ENCODE peak calls at places on chromosome 9, in five cellular contexts. One of them, this sample, is unnamed.
A peak's percentile ranks its signal among the peaks of the same experiment; 100 is the strongest.

GRCh38 chr9:112945620-112946208 is 55.0 kb upstream of the SLC46A2 start:
- DNase-seq in uterus: no peak
- DNase-seq in CD8-positive, alpha-beta memory T cell: no peak
- DNase-seq in fibroblast of lung: no peak
- DNase-seq in IMR-90: no peak
- DNase-seq in this sample: no peak

GRCh38 chr9:93815135-93815534 is 140.0 kb downstream of the BARX1 start:
- DNase-seq in uterus: no peak
- DNase-seq in CD8-positive, alpha-beta memory T cell: no peak
- DNase-seq in fibroblast of lung: no peak
- DNase-seq in IMR-90: no peak
- DNase-seq in this sample: no peak

GRCh38 chr9:14193338-14193980 is 120.5 kb downstream of the NFIB start:
- DNase-seq in uterus: no peak
- DNase-seq in CD8-positive, alpha-beta memory T cell: no peak
- DNase-seq in fibroblast of lung: no peak
- DNase-seq in IMR-90: no peak
- DNase-seq in this sample: no peak

GRCh38 chr9:105978336-105978735 is 284.0 kb downstream of the TMEM38B start:
- DNase-seq in uterus: no peak
- DNase-seq in CD8-positive, alpha-beta memory T cell: no peak
- DNase-seq in fibroblast of lung: no peak
- DNase-seq in IMR-90: no peak
- DNase-seq in this sample: no peak

GRCh38 chr9:13186774-13187173 is 92.7 kb downstream of the MPDZ start:
- DNase-seq in uterus: no peak
- DNase-seq in CD8-positive, alpha-beta memory T cell: no peak
- DNase-seq in fibroblast of lung: no peak
- DNase-seq in IMR-90: no peak
- DNase-seq in this sample: no peak

GRCh38 chr9:132597073-132597775 is 14.8 kb downstream of the BARHL1 start:
- DNase-seq in uterus: no peak
- DNase-seq in CD8-positive, alpha-beta memory T cell: no peak
- DNase-seq in fibroblast of lung: peak; percentile 16
- DNase-seq in IMR-90: no peak
- DNase-seq in this sample: no peak

GRCh38 chr9:111456536-111456935 is 27.6 kb downstream of the ECPAS start:
- DNase-seq in uterus: no peak
- DNase-seq in CD8-positive, alpha-beta memory T cell: no peak
- DNase-seq in fibroblast of lung: peak; percentile 28
- DNase-seq in IMR-90: no peak
- DNase-seq in this sample: no peak

GRCh38 chr9:34343090-34343489 is 13.7 kb downstream of the NUDT2 start:
- DNase-seq in uterus: peak; percentile 62
- DNase-seq in CD8-positive, alpha-beta memory T cell: no peak
- DNase-seq in fibroblast of lung: peak; percentile 24
- DNase-seq in IMR-90: no peak
- DNase-seq in this sample: no peak

DNA sequence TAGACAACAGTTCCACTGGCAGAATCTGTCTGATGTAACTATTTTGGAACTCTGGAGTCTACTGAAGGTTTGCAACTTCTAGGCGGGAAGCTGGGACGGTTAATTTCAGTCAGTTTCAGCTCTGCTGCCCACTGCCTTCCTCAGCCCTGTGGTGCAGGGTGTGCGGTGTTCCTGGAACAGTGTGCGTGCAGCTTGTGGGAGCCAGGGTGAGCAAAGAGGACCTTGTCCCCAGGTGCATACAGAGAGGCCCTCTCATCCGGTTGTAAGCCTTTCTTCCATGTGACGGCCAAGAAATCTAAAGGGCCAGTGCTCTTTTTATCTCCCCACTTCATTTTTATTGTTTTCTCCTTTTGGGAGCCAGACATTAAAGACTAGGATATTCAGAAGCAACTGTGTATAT is 114.6 kb downstream of the EHMT1 start:
- DNase-seq in uterus: no peak
- DNase-seq in CD8-positive, alpha-beta memory T cell: no peak
- DNase-seq in fibroblast of lung: no peak
- DNase-seq in IMR-90: no peak
- DNase-seq in this sample: no peak
- H3K9me3 ChIP-seq in uterus: no peaks in the 10 kb centered on the region
- H3K9me3 ChIP-seq in CD8-positive, alpha-beta memory T cell: peaks cover 14% of the 10 kb centered on the region
- H3K9me3 ChIP-seq in fibroblast of lung: no peaks in the 10 kb centered on the region
- H3K9me3 ChIP-seq in IMR-90: peaks cover 6% of the 10 kb centered on the region
- H3K9me3 ChIP-seq in this sample: peaks cover 7% of the 10 kb centered on the region

DNA sequence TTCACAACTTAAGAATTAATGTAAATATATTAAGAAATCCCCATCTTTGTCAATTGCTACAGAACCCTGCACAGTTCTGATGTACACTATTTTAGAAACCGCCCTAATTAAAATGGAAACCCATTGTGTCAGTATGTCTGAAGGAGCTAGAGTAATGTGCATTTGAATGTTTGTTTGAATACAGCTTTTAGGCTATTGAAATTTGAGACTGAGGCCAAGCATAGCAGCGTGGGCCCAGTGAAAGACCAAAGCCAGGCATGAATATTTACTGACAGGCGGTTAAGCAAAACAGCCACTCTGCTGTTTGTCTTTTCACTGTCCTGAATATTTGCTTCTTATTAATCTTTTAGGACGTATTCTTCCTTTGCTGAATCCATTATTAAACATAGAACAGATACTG is 252.3 kb downstream of the IZUMO3 start:
- DNase-seq in uterus: no peak
- DNase-seq in CD8-positive, alpha-beta memory T cell: no peak
- DNase-seq in fibroblast of lung: no peak
- DNase-seq in IMR-90: no peak
- DNase-seq in this sample: no peak
- H3K9me3 ChIP-seq in uterus: no peaks in the 10 kb centered on the region
- H3K9me3 ChIP-seq in CD8-positive, alpha-beta memory T cell: no peaks in the 10 kb centered on the region
- H3K9me3 ChIP-seq in fibroblast of lung: no peaks in the 10 kb centered on the region
- H3K9me3 ChIP-seq in IMR-90: peaks cover 8% of the 10 kb centered on the region
- H3K9me3 ChIP-seq in this sample: no peaks in the 10 kb centered on the region

GRCh38 chr9:96769989-96770388 is 7.9 kb downstream of the ZNF510 start:
- DNase-seq in uterus: no peak
- DNase-seq in CD8-positive, alpha-beta memory T cell: no peak
- DNase-seq in fibroblast of lung: no peak
- DNase-seq in IMR-90: no peak
- DNase-seq in this sample: no peak
- H3K9me3 ChIP-seq in uterus: peaks cover 67% of the 10 kb centered on the region
- H3K9me3 ChIP-seq in CD8-positive, alpha-beta memory T cell: peaks cover 24% of the 10 kb centered on the region
- H3K9me3 ChIP-seq in fibroblast of lung: no peaks in the 10 kb centered on the region
- H3K9me3 ChIP-seq in IMR-90: peaks cover 21% of the 10 kb centered on the region
- H3K9me3 ChIP-seq in this sample: peaks cover 41% of the 10 kb centered on the region

GRCh38 chr9:96818535-96818934 is 35.8 kb downstream of the ZNF782 start:
- DNase-seq in uterus: no peak
- DNase-seq in CD8-positive, alpha-beta memory T cell: no peak
- DNase-seq in fibroblast of lung: peak; percentile 9
- DNase-seq in IMR-90: no peak
- DNase-seq in this sample: no peak
- H3K9me3 ChIP-seq in uterus: peaks cover 55% of the 10 kb centered on the region
- H3K9me3 ChIP-seq in CD8-positive, alpha-beta memory T cell: peaks cover 56% of the 10 kb centered on the region
- H3K9me3 ChIP-seq in fibroblast of lung: peaks cover 2% of the 10 kb centered on the region
- H3K9me3 ChIP-seq in IMR-90: peaks cover 49% of the 10 kb centered on the region
- H3K9me3 ChIP-seq in this sample: peaks cover 61% of the 10 kb centered on the region

GRCh38 chr9:40927851-40928802 is 200.4 kb downstream of the FOXD4L6 start:
- DNase-seq in uterus: no peak
- DNase-seq in CD8-positive, alpha-beta memory T cell: no peak
- DNase-seq in fibroblast of lung: no peak
- DNase-seq in IMR-90: no peak
- DNase-seq in this sample: no peak
- H3K9me3 ChIP-seq in uterus: peaks cover 63% of the 10 kb centered on the region
- H3K9me3 ChIP-seq in CD8-positive, alpha-beta memory T cell: peaks cover 44% of the 10 kb centered on the region
- H3K9me3 ChIP-seq in fibroblast of lung: no peaks in the 10 kb centered on the region
- H3K9me3 ChIP-seq in IMR-90: peaks cover 58% of the 10 kb centered on the region
- H3K9me3 ChIP-seq in this sample: peaks cover 54% of the 10 kb centered on the region

GRCh38 chr9:61673247-61673646 is 483.4 kb downstream of the SPATA31A7 start:
- DNase-seq in uterus: no peak
- DNase-seq in CD8-positive, alpha-beta memory T cell: no peak
- DNase-seq in fibroblast of lung: no peak
- DNase-seq in IMR-90: no peak
- DNase-seq in this sample: no peak

GRCh38 chr9:61670616-61671015 is 480.8 kb downstream of the SPATA31A7 start:
- DNase-seq in uterus: no peak
- DNase-seq in CD8-positive, alpha-beta memory T cell: no peak
- DNase-seq in fibroblast of lung: no peak
- DNase-seq in IMR-90: no peak
- DNase-seq in this sample: no peak

GRCh38 chr9:61669352-61669751 is 479.5 kb downstream of the SPATA31A7 start:
- DNase-seq in uterus: no peak
- DNase-seq in CD8-positive, alpha-beta memory T cell: no peak
- DNase-seq in fibroblast of lung: no peak
- DNase-seq in IMR-90: no peak
- DNase-seq in this sample: no peak

GRCh38 chr9:61673664-61674381 is 484.0 kb downstream of the SPATA31A7 start:
- DNase-seq in uterus: no peak
- DNase-seq in CD8-positive, alpha-beta memory T cell: no peak
- DNase-seq in fibroblast of lung: no peak
- DNase-seq in IMR-90: no peak
- DNase-seq in this sample: no peak

GRCh38 chr9:61671276-61671973 is 481.6 kb downstream of the SPATA31A7 start:
- DNase-seq in uterus: no peak
- DNase-seq in CD8-positive, alpha-beta memory T cell: no peak
- DNase-seq in fibroblast of lung: no peak
- DNase-seq in IMR-90: no peak
- DNase-seq in this sample: no peak
- H3K9me3 ChIP-seq in uterus: no peaks in the 10 kb centered on the region
- H3K9me3 ChIP-seq in CD8-positive, alpha-beta memory T cell: no peaks in the 10 kb centered on the region
- H3K9me3 ChIP-seq in fibroblast of lung: no peaks in the 10 kb centered on the region
- H3K9me3 ChIP-seq in IMR-90: peaks cover 35% of the 10 kb centered on the region
- H3K9me3 ChIP-seq in this sample: no peaks in the 10 kb centered on the region

GRCh38 chr9:35487066-35487465 is 2.8 kb upstream of the RUSC2 start:
- DNase-seq in uterus: no peak
- DNase-seq in CD8-positive, alpha-beta memory T cell: no peak
- DNase-seq in fibroblast of lung: no peak
- DNase-seq in IMR-90: no peak
- DNase-seq in this sample: no peak

GRCh38 chr9:35490155-35490909 is 421 bp downstream of the RUSC2 start:
- DNase-seq in uterus: peak; percentile 62
- DNase-seq in CD8-positive, alpha-beta memory T cell: no peak
- DNase-seq in fibroblast of lung: peak; percentile 9
- DNase-seq in IMR-90: no peak
- DNase-seq in this sample: no peak

GRCh38 chr9:35488566-35489312 is 1.2 kb upstream of the RUSC2 start:
- DNase-seq in uterus: peak; percentile 21
- DNase-seq in CD8-positive, alpha-beta memory T cell: no peak
- DNase-seq in fibroblast of lung: no peak
- DNase-seq in IMR-90: no peak
- DNase-seq in this sample: no peak

GRCh38 chr9:35489313-35490154 is at the start of gene RUSC2:
- DNase-seq in uterus: peak; percentile 85
- DNase-seq in CD8-positive, alpha-beta memory T cell: no peak
- DNase-seq in fibroblast of lung: peak; percentile 87
- DNase-seq in IMR-90: peak; percentile 90
- DNase-seq in this sample: peak; percentile 14

DNA sequence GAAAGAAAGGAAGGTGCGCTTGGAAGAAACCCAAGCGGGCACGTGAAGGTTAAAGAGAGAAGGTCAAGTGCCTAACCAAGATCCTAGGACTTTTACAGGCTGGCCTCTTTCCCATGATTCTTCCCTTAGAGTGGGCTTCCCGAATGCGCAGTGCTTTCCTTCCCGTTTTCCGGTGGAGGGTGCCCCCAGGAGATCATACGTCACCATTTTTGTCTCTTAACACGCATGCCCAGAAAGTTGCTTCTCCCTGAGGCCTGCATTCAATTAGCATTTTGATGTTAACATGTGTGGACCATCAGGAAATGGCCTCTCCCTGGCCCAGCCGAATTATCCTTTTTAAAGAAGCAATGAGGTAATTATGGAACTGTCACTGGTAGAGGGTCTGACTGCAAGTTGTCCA is 1.9 kb upstream of the RUSC2 start:
- DNase-seq in uterus: peak; percentile 39
- DNase-seq in CD8-positive, alpha-beta memory T cell: no peak
- DNase-seq in fibroblast of lung: no peak
- DNase-seq in IMR-90: no peak
- DNase-seq in this sample: no peak
- H3K9me3 ChIP-seq in uterus: no peaks in the 10 kb centered on the region
- H3K9me3 ChIP-seq in CD8-positive, alpha-beta memory T cell: no peaks in the 10 kb centered on the region
- H3K9me3 ChIP-seq in fibroblast of lung: no peaks in the 10 kb centered on the region
- H3K9me3 ChIP-seq in IMR-90: no peaks in the 10 kb centered on the region
- H3K9me3 ChIP-seq in this sample: no peaks in the 10 kb centered on the region

GRCh38 chr9:109542922-109543321 is 44.8 kb upstream of the PTPN3 start:
- DNase-seq in uterus: no peak
- DNase-seq in CD8-positive, alpha-beta memory T cell: no peak
- DNase-seq in fibroblast of lung: peak; percentile 14
- DNase-seq in IMR-90: no peak
- DNase-seq in this sample: no peak
- H3K9me3 ChIP-seq in uterus: no peaks in the 10 kb centered on the region
- H3K9me3 ChIP-seq in CD8-positive, alpha-beta memory T cell: no peaks in the 10 kb centered on the region
- H3K9me3 ChIP-seq in fibroblast of lung: no peaks in the 10 kb centered on the region
- H3K9me3 ChIP-seq in IMR-90: peaks cover 6% of the 10 kb centered on the region
- H3K9me3 ChIP-seq in this sample: no peaks in the 10 kb centered on the region

GRCh38 chr9:1332161-1332560 is 282.0 kb downstream of the DMRT2 start:
- DNase-seq in uterus: no peak
- DNase-seq in CD8-positive, alpha-beta memory T cell: no peak
- DNase-seq in fibroblast of lung: no peak
- DNase-seq in IMR-90: no peak
- DNase-seq in this sample: no peak

GRCh38 chr9:1337169-1337568 is 287.0 kb downstream of the DMRT2 start:
- DNase-seq in uterus: no peak
- DNase-seq in CD8-positive, alpha-beta memory T cell: no peak
- DNase-seq in fibroblast of lung: no peak
- DNase-seq in IMR-90: no peak
- DNase-seq in this sample: no peak

GRCh38 chr9:1331546-1331945 is 281.4 kb downstream of the DMRT2 start:
- DNase-seq in uterus: no peak
- DNase-seq in CD8-positive, alpha-beta memory T cell: no peak
- DNase-seq in fibroblast of lung: no peak
- DNase-seq in IMR-90: no peak
- DNase-seq in this sample: no peak

DNA sequence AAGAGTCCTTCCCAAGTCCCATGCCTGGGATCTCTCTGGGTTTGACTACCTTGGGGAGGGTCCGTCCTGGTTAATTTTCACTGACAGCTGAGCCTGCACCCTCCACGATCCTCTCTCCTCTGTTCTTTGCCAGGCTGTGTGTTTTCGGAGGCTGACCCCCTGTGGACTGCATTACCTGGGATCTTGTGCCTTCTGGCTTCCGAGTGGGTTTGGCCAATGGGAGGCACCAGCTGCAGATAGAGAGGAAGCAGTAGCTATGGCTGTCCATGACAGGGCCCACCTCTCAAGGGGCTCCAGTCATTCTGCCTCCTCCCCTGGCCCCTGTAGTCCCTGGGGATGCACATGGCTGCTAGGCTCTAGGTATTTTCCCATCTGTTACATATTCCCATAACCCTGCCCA is 285.0 kb downstream of the DMRT2 start:
- DNase-seq in uterus: no peak
- DNase-seq in CD8-positive, alpha-beta memory T cell: no peak
- DNase-seq in fibroblast of lung: no peak
- DNase-seq in IMR-90: no peak
- DNase-seq in this sample: no peak
- H3K9me3 ChIP-seq in uterus: no peaks in the 10 kb centered on the region
- H3K9me3 ChIP-seq in CD8-positive, alpha-beta memory T cell: no peaks in the 10 kb centered on the region
- H3K9me3 ChIP-seq in fibroblast of lung: no peaks in the 10 kb centered on the region
- H3K9me3 ChIP-seq in IMR-90: peaks cover 8% of the 10 kb centered on the region
- H3K9me3 ChIP-seq in this sample: no peaks in the 10 kb centered on the region